ENCODE peak calls at places on chromosomes 3 and 15, in eight cellular contexts. N is tibial artery, T is A172, E is nephron progenitor cell, Q is progenitor cell of endocrine pancreas, D is fibroblast of villous mesenchyme, V is H54, M is MV-4-11. J is an unnamed sample.

GRCh38 chr3:153528473-153528872 is 366.4 kb downstream of the RAP2B start:
- DNase-seq in N (no peak), T (no peak), E (no peak), Q (no peak), D (no peak), V (no peak), M (no peak), J (no peak)

GRCh38 chr3:33063651-33064051 is 33.3 kb downstream of the GLB1 start:
- DNase-seq in N (no peak), T (peak), E (no peak), Q (no peak), D (peak), V (no peak), M (no peak), J (peak)

GRCh38 chr3:147361671-147362420 is 44.5 kb downstream of the ZIC4 start:
- DNase-seq in N (no peak), T (peak), E (peak), Q (peak), D (no peak), V (peak), M (peak), J (peak)

GRCh38 chr3:139448104-139448503 is 28.2 kb downstream of the RBP2 start:
- DNase-seq in N (no peak), T (peak), E (no peak), Q (no peak), D (no peak), V (peak), M (no peak), J (peak)

GRCh38 chr3:30693470-30694120 is 87.2 kb downstream of the TGFBR2 start:
- DNase-seq in N (no peak), T (peak), E (peak), Q (peak), D (peak), V (peak), M (peak), J (peak)

GRCh38 chr3:14141602-14142315 is 16.9 kb downstream of the TMEM43 start:
- DNase-seq in N (no peak), T (no peak), E (no peak), Q (no peak), D (no peak), V (no peak), M (no peak), J (no peak)

GRCh38 chr15:100261302-100262240 is 80.2 kb downstream of the ADAMTS17 start:
- DNase-seq in N (no peak), T (no peak), E (no peak), Q (peak), D (no peak), V (no peak), M (no peak), J (no peak)

GRCh38 chr3:31493187-31493586 is 39.5 kb upstream of the STT3B start:
- DNase-seq in N (no peak), T (no peak), E (no peak), Q (no peak), D (no peak), V (no peak), M (no peak), J (no peak)

GRCh38 chr3:172709776-172710708 is 825 bp downstream of the NCEH1 start:
- DNase-seq in N (peak), T (peak), E (peak), Q (no peak), D (peak), V (no peak), M (no peak), J (no peak)

GRCh38 chr3:119781330-119782198 is at the start of gene NR1I2:
- DNase-seq in N (no peak), T (no peak), E (no peak), Q (no peak), D (no peak), V (no peak), M (peak), J (no peak)

GRCh38 chr3:37295925-37296324 is 121.5 kb upstream of the LRRFIP2 start:
- DNase-seq in N (no peak), T (no peak), E (no peak), Q (no peak), D (peak), V (no peak), M (peak), J (peak)

GRCh38 chr3:4332111-4332510 is 28.9 kb downstream of the SETMAR start:
- DNase-seq in N (no peak), T (no peak), E (no peak), Q (no peak), D (no peak), V (no peak), M (no peak), J (no peak)

GRCh38 chr3:31571325-31571724 is 38.6 kb downstream of the STT3B start:
- DNase-seq in N (no peak), T (no peak), E (no peak), Q (no peak), D (no peak), V (no peak), M (no peak), J (no peak)

GRCh38 chr3:120147072-120147871 is 53.0 kb upstream of the GSK3B start:
- DNase-seq in N (no peak), T (no peak), E (no peak), Q (no peak), D (peak), V (no peak), M (no peak), J (no peak)

GRCh38 chr15:101466188-101466587 is 23.3 kb downstream of the PCSK6 start:
- DNase-seq in N (no peak), T (no peak), E (no peak), Q (no peak), D (no peak), V (no peak), M (no peak), J (no peak)

GRCh38 chr3:64612082-64612860 is 75.5 kb downstream of the ADAMTS9 start:
- DNase-seq in N (no peak), T (no peak), E (no peak), Q (no peak), D (peak), V (no peak), M (peak), J (no peak)

GRCh38 chr3:12135029-12135634 is 23.6 kb downstream of the TIMP4 start:
- DNase-seq in N (peak), T (peak), E (peak), Q (peak), D (peak), V (peak), M (peak), J (peak)

GRCh38 chr3:99534951-99535704 is 103.3 kb upstream of the COL8A1 start:
- DNase-seq in N (no peak), T (peak), E (peak), Q (no peak), D (peak), V (peak), M (peak), J (no peak)

GRCh38 chr3:73868688-73869315 is 244.1 kb upstream of the PDZRN3 start:
- DNase-seq in N (no peak), T (peak), E (peak), Q (peak), D (peak), V (peak), M (peak), J (no peak)

GRCh38 chr15:100849021-100849831 is 30.4 kb upstream of the ALDH1A3 start:
- DNase-seq in N (no peak), T (no peak), E (peak), Q (peak), D (peak), V (no peak), M (peak), J (no peak)

GRCh38 chr15:33720952-33721351 is 247.3 kb upstream of the CHRM5 start:
- DNase-seq in N (no peak), T (peak), E (no peak), Q (no peak), D (peak), V (no peak), M (no peak), J (no peak)

GRCh38 chr15:58957101-58957973 is 23.9 kb upstream of the SLTM start:
- DNase-seq in N (peak), T (peak), E (peak), Q (peak), D (peak), V (no peak), M (peak), J (peak)

GRCh38 chr15:57640935-57641682 is 49.4 kb downstream of the MYZAP start:
- DNase-seq in N (no peak), T (peak), E (peak), Q (no peak), D (peak), V (no peak), M (peak), J (peak)

GRCh38 chr3:194269610-194270145 is 81.5 kb downstream of the CPN2 start:
- DNase-seq in N (peak), T (no peak), E (peak), Q (no peak), D (peak), V (peak), M (no peak), J (no peak)

GRCh38 chr15:60740231-60740630 is 261.3 kb upstream of the ICE2 start:
- DNase-seq in N (no peak), T (no peak), E (no peak), Q (no peak), D (no peak), V (no peak), M (no peak), J (no peak)

GRCh38 chr15:74374648-74375302 is 7.3 kb upstream of the CYP11A1 start:
- DNase-seq in N (no peak), T (no peak), E (no peak), Q (no peak), D (no peak), V (no peak), M (no peak), J (no peak)

GRCh38 chr15:80849308-80849707 is 70.1 kb downstream of the CEMIP start:
- DNase-seq in N (no peak), T (peak), E (no peak), Q (no peak), D (peak), V (peak), M (peak), J (no peak)

GRCh38 chr3:38829404-38829803 is 13.4 kb upstream of the SCN10A start:
- DNase-seq in N (peak), T (peak), E (peak), Q (no peak), D (peak), V (peak), M (peak), J (no peak)

GRCh38 chr3:20747736-20748135 is 561.7 kb upstream of the SGO1 start:
- DNase-seq in N (no peak), T (no peak), E (no peak), Q (no peak), D (peak), V (no peak), M (no peak), J (no peak)